ENCODE peak calls at places on chromosomes 16 and 17, in seven cellular contexts. One of them, this sample, is unnamed.

GRCh38 chr16:3188675-3188924 is 596 bp downstream of the OR1F1 start:
- DNase-seq in kidney tubule cell: no peak
- DNase-seq in breast epithelium: no peak
- DNase-seq in HTR-8/SVneo: no peak
- DNase-seq in HEK293T: no peak
- DNase-seq in memory B cell: no peak
- DNase-seq in smooth muscle cell of the brain vasculature: no peak
- DNase-seq in this sample: peak

GRCh38 chr16:10039220-10040096 is 142.8 kb downstream of the GRIN2A start:
- DNase-seq in HEK293T: peak
- DNase-seq in smooth muscle cell of the brain vasculature: no peak
- DNase-seq in breast epithelium: no peak
- DNase-seq in HTR-8/SVneo: peak
- DNase-seq in memory B cell: no peak
- DNase-seq in kidney tubule cell: peak
- DNase-seq in this sample: peak

GRCh38 chr17:80117491-80118401 is 16.4 kb downstream of the GAA start:
- DNase-seq in smooth muscle cell of the brain vasculature: no peak
- DNase-seq in HEK293T: no peak
- DNase-seq in HTR-8/SVneo: no peak
- DNase-seq in kidney tubule cell: no peak
- DNase-seq in memory B cell: no peak
- DNase-seq in breast epithelium: no peak
- DNase-seq in this sample: no peak

GRCh38 chr17:27323538-27324212 is 29.8 kb downstream of the WSB1 start:
- DNase-seq in smooth muscle cell of the brain vasculature: no peak
- DNase-seq in kidney tubule cell: peak
- DNase-seq in memory B cell: no peak
- DNase-seq in HTR-8/SVneo: peak
- DNase-seq in breast epithelium: peak
- DNase-seq in HEK293T: no peak
- DNase-seq in this sample: no peak

GRCh38 chr17:52237151-52237550 is 78.6 kb upstream of the CA10 start:
- DNase-seq in breast epithelium: no peak
- DNase-seq in memory B cell: no peak
- DNase-seq in HTR-8/SVneo: no peak
- DNase-seq in HEK293T: no peak
- DNase-seq in smooth muscle cell of the brain vasculature: no peak
- DNase-seq in kidney tubule cell: no peak
- DNase-seq in this sample: no peak

GRCh38 chr16:50255538-50255937 is 10.8 kb upstream of the ADCY7 start:
- DNase-seq in smooth muscle cell of the brain vasculature: no peak
- DNase-seq in HEK293T: no peak
- DNase-seq in HTR-8/SVneo: no peak
- DNase-seq in memory B cell: no peak
- DNase-seq in breast epithelium: no peak
- DNase-seq in kidney tubule cell: no peak
- DNase-seq in this sample: no peak

GRCh38 chr17:57586099-57586702 is 158.9 kb downstream of the CCDC182 start:
- DNase-seq in smooth muscle cell of the brain vasculature: no peak
- DNase-seq in memory B cell: no peak
- DNase-seq in kidney tubule cell: no peak
- DNase-seq in breast epithelium: no peak
- DNase-seq in HTR-8/SVneo: no peak
- DNase-seq in HEK293T: no peak
- DNase-seq in this sample: peak

GRCh38 chr17:78885956-78886355 is 17.0 kb downstream of the CEP295NL start:
- DNase-seq in smooth muscle cell of the brain vasculature: no peak
- DNase-seq in memory B cell: no peak
- DNase-seq in breast epithelium: no peak
- DNase-seq in kidney tubule cell: peak
- DNase-seq in HEK293T: no peak
- DNase-seq in HTR-8/SVneo: no peak
- DNase-seq in this sample: no peak

GRCh38 chr17:73983623-73984410 is 219.7 kb upstream of the RPL38 start:
- DNase-seq in HEK293T: no peak
- DNase-seq in breast epithelium: no peak
- DNase-seq in memory B cell: no peak
- DNase-seq in HTR-8/SVneo: no peak
- DNase-seq in smooth muscle cell of the brain vasculature: no peak
- DNase-seq in kidney tubule cell: no peak
- DNase-seq in this sample: no peak

GRCh38 chr17:71631483-71631882 is 489.3 kb upstream of the SOX9 start:
- DNase-seq in HTR-8/SVneo: peak
- DNase-seq in smooth muscle cell of the brain vasculature: no peak
- DNase-seq in kidney tubule cell: peak
- DNase-seq in HEK293T: no peak
- DNase-seq in memory B cell: no peak
- DNase-seq in breast epithelium: no peak
- DNase-seq in this sample: no peak